ENCODE peak calls at places on chromosomes 12 and 14, in six cellular contexts. W is lower leg skin, B is heart left ventricle, C is A549, K is body of pancreas, T is adrenal gland. A is an unnamed sample.

GRCh38 chr12:21987786-21988185 is 46.6 kb upstream of the ABCC9 start:
- DNase-seq in W (no peak), T (no peak), C (no peak), K (no peak), B (no peak), A (no peak)

GRCh38 chr12:123660328-123660727 is 10.6 kb upstream of the TCTN2 start:
- DNase-seq in K (no peak), W (peak; percentile 25), C (peak; percentile 67), B (no peak), T (no peak), A (no peak)

GRCh38 chr14:74935340-74935640 is 12.2 kb upstream of the RPS6KL1 start:
- DNase-seq in T (no peak), W (no peak), C (no peak), B (no peak), K (no peak), A (no peak)

GRCh38 chr14:68193970-68194634 is 374.5 kb downstream of the RAD51B start:
- DNase-seq in K (peak; percentile 31), C (no peak), B (no peak), W (no peak), T (no peak), A (no peak)

GRCh38 chr14:96263347-96264199 is 7.6 kb downstream of the BDKRB1 start:
- DNase-seq in T (no peak), B (no peak), C (no peak), W (no peak), K (no peak), A (no peak)

GRCh38 chr12:91910871-91911388 is 234.7 kb downstream of the BTG1 start:
- DNase-seq in T (no peak), C (no peak), B (no peak), W (no peak), K (no peak), A (no peak)

GRCh38 chr14:32312010-32312331 is 17.1 kb upstream of the AKAP6 start:
- DNase-seq in W (no peak), K (no peak), B (no peak), T (no peak), C (no peak), A (no peak)

GRCh38 chr12:49050507-49051372 is 9.9 kb downstream of the KMT2D start:
- DNase-seq in T (no peak), W (no peak), B (no peak), C (no peak), K (no peak), A (no peak)

GRCh38 chr14:41022932-41023331 is 583.7 kb upstream of the LRFN5 start:
- DNase-seq in K (no peak), B (no peak), T (no peak), C (no peak), W (no peak), A (no peak)

GRCh38 chr12:44846826-44847225 is 29.3 kb downstream of the NELL2 start:
- DNase-seq in W (peak; percentile 14), B (no peak), T (no peak), C (no peak), K (no peak), A (no peak)

GRCh38 chr12:50637870-50638481 is 125.9 kb upstream of the ATF1 start:
- DNase-seq in B (no peak), T (no peak), C (peak; percentile 35), K (no peak), W (no peak), A (peak; percentile 64)

GRCh38 chr12:108107293-108107692 is 21.8 kb upstream of the WSCD2 start:
- DNase-seq in B (no peak), W (no peak), T (no peak), K (no peak), C (no peak), A (no peak)

GRCh38 chr12:103964805-103965204 is 867 bp upstream of the TDG start:
- DNase-seq in C (no peak), W (no peak), K (no peak), T (no peak), B (no peak), A (no peak)

GRCh38 chr12:103962493-103962892 is 3.2 kb upstream of the TDG start:
- DNase-seq in T (no peak), B (no peak), C (no peak), W (no peak), K (no peak), A (no peak)

GRCh38 chr12:103966736-103967135 is 1.1 kb downstream of the TDG start:
- DNase-seq in C (no peak), W (no peak), K (no peak), T (no peak), B (no peak), A (peak; percentile 17)

GRCh38 chr12:103965255-103965589 is 450 bp upstream of the TDG start:
- DNase-seq in T (no peak), B (no peak), K (no peak), C (no peak), W (no peak), A (peak; percentile 58)

GRCh38 chr12:103965590-103966407 is at the start of gene TDG:
- DNase-seq in K (peak; percentile 98), B (peak; percentile 98), T (peak; percentile 96), W (peak; percentile 97), C (peak; percentile 95), A (peak; percentile 97)
- TF ChIP-seq POLR2A in K (peak; percentile 90), B (peak; percentile 4), T (peak; percentile 69), W (peak; percentile 69), C (peak; percentile 71), A (peak; percentile 98)

GRCh38 chr12:56152756-56153137 is 360 bp downstream of the MYL6B start:
- DNase-seq in B (no peak), W (no peak), T (no peak), K (no peak), C (no peak), A (no peak)

GRCh38 chr12:56150563-56150962 is 1.8 kb upstream of the MYL6B start:
- DNase-seq in T (no peak), B (no peak), W (no peak), K (no peak), C (no peak), A (no peak)

GRCh38 chr12:56153291-56154065 is 1.1 kb downstream of the MYL6B start:
- DNase-seq in B (no peak), C (no peak), W (no peak), T (no peak), K (no peak), A (no peak)

GRCh38 chr12:56151672-56152131 is 685 bp upstream of the MYL6B start:
- DNase-seq in W (peak; percentile 56), T (no peak), C (peak; percentile 94), B (no peak), K (peak; percentile 74), A (peak; percentile 78)

GRCh38 chr12:56152132-56152755 is at the start of gene MYL6B:
- DNase-seq in W (peak; percentile 93), K (peak; percentile 94), T (peak; percentile 94), B (peak; percentile 96), C (peak; percentile 94), A (peak; percentile 92)
- TF ChIP-seq POLR2A in W (no peak), K (peak; percentile 73), T (no peak), B (no peak), C (peak; percentile 71), A (peak; percentile 76)

GRCh38 chr12:1553546-1553945 is 40.8 kb downstream of the FBXL14 start:
- DNase-seq in K (no peak), B (no peak), T (no peak), C (no peak), W (no peak), A (no peak)
- TF ChIP-seq POLR2A in K (no peak), B (no peak), T (no peak), C (no peak), W (no peak), A (no peak)

DNA sequence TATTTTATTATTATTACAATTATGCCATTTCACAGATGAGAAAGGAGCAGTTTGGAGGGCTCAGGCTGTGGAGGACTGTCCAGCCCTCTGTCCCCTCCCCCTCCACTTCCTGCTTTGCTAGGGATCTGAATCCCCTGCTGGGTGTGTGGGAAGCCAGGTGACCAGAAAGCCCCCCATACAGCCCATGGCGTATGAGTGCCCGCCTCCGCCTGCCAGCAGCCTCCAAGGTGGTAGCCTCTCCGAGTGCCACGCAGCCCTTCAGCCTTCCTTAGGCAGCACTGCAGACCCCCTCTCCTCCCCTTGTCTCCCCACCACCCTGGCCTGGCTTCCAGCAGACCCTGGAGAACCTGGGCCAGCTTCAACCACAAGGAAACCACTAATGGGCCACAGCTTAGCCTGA is 12.6 kb downstream of the DTX1 start:
- DNase-seq in B (no peak), K (no peak), C (no peak), W (no peak), T (no peak), A (no peak)
- TF ChIP-seq POLR2A in B (no peak), K (no peak), C (no peak), W (no peak), T (no peak), A (no peak)

DNA sequence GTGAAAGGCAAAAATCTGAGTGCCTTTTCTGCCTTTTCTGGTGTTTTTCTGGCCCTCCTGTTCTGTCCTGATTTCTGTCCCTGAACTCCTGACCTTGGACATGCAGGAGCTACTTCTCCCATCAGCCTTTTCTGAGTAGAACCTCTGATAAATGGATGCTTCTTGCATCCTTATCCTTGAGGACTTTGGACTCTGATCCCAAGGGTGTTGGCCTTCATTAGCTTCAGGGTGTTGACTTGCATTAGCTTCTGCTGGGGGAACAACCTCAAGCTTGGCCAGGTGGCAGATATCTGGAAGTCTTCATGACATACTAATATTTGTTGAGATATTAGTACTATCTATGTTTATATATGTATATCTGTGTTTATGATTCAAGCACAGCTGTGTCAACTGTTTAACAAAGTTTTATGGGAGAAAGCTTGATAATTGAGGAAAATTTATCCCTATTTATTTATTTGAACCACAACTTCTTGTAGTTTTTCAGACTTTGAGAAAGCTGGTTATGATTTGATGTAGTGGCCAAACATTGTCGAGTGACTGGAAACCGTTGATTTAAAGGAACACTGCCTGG is 124.3 kb downstream of the CHST11 start:
- DNase-seq in W (no peak), B (no peak), K (no peak), T (no peak), C (no peak), A (peak; percentile 45)
- TF ChIP-seq POLR2A in W (no peak), B (no peak), K (no peak), T (no peak), C (no peak), A (no peak)

GRCh38 chr12:114799574-114800487 is 115.9 kb upstream of the TBX3 start:
- DNase-seq in W (no peak), C (no peak), K (peak; percentile 79), B (peak; percentile 80), T (peak; percentile 93), A (no peak)
- TF ChIP-seq POLR2A in W (no peak), C (no peak), K (no peak), B (no peak), T (no peak), A (no peak)

GRCh38 chr12:7060353-7060954 is at the start of gene C1S:
- DNase-seq in W (peak; percentile 84), T (peak; percentile 53), K (peak; percentile 79), C (peak; percentile 93), B (peak; percentile 71), A (no peak)
- TF ChIP-seq POLR2A in W (no peak), T (peak; percentile 55), K (peak; percentile 65), C (peak; percentile 30), B (no peak), A (no peak)

GRCh38 chr14:35339761-35340406 is 47.7 kb downstream of the PSMA6 start:
- DNase-seq in T (no peak), B (no peak), K (peak; percentile 49), W (no peak), C (no peak), A (no peak)
- TF ChIP-seq POLR2A in T (no peak), B (no peak), K (no peak), W (no peak), C (no peak), A (no peak)